ENCODE peak calls at places on chromosomes 6 and 20, in seven cellular contexts. W, T, B, D, S, X and N are unnamed samples. For H3K4me1 and H3K9me3, the result is how much of the 10 kb centered on the place peaks cover.

GRCh38 chr6:4802312-4802935 is 26.2 kb downstream of the CDYL start:
- DNase-seq in T (no peak), B (no peak), X (no peak), W (no peak), D (no peak), S (no peak), N (no peak)

GRCh38 chr20:45497971-45498494 is 17.4 kb downstream of the SPINT3 start:
- DNase-seq in S (no peak), B (no peak), X (no peak), W (peak), D (no peak), T (no peak), N (no peak)

GRCh38 chr6:20159781-20160540 is 52.3 kb downstream of the MBOAT1 start:
- DNase-seq in W (no peak), S (peak), X (no peak), D (no peak), T (no peak), B (no peak), N (no peak)

GRCh38 chr6:108838101-108838717 is 10.0 kb upstream of the ARMC2 start:
- DNase-seq in W (peak), S (peak), B (peak), T (no peak), D (no peak), X (no peak), N (peak)

GRCh38 chr20:5592823-5593761 is 157.1 kb upstream of the SHLD1 start:
- DNase-seq in W (no peak), B (no peak), T (peak), X (no peak), S (no peak), D (no peak), N (no peak)

GRCh38 chr6:318265-318890 is 26.1 kb downstream of the DUSP22 start:
- DNase-seq in W (no peak), S (no peak), D (no peak), X (no peak), B (no peak), T (no peak), N (no peak)

GRCh38 chr20:1943267-1944002 is 48.2 kb downstream of the SIRPA start:
- DNase-seq in S (no peak), D (peak), T (no peak), W (no peak), B (peak), X (no peak), N (no peak)

GRCh38 chr6:168585441-168585840 is 144.5 kb downstream of the SMOC2 start:
- DNase-seq in T (no peak), D (no peak), S (no peak), B (no peak), X (no peak), W (no peak), N (no peak)

GRCh38 chr20:20814685-20815084 is 102.2 kb upstream of the RALGAPA2 start:
- DNase-seq in D (no peak), B (peak), W (no peak), S (no peak), T (no peak), X (no peak), N (no peak)

GRCh38 chr6:90502866-90503407 is 83.9 kb downstream of the MAP3K7 start:
- DNase-seq in X (no peak), D (no peak), S (peak), B (peak), W (peak), T (no peak), N (no peak)

GRCh38 chr6:153135681-153136080 is 4.6 kb upstream of the RGS17 start:
- DNase-seq in D (no peak), X (no peak), W (no peak), T (no peak), S (no peak), B (no peak), N (no peak)

GRCh38 chr6:34894693-34895092 is 5.6 kb downstream of the ANKS1A start:
- DNase-seq in W (no peak), D (no peak), X (no peak), T (no peak), B (no peak), S (no peak), N (no peak)

GRCh38 chr6:126600258-126600916 is 260.5 kb downstream of the CENPW start:
- DNase-seq in B (no peak), X (no peak), W (no peak), D (no peak), T (no peak), S (peak), N (no peak)

GRCh38 chr6:137978252-137978896 is 111.3 kb downstream of the TNFAIP3 start:
- DNase-seq in W (peak), B (peak), X (no peak), T (no peak), S (no peak), D (no peak), N (no peak)

GRCh38 chr20:35489717-35490116 is 34.3 kb downstream of the CEP250 start:
- DNase-seq in X (no peak), B (no peak), W (no peak), D (no peak), T (no peak), S (no peak), N (no peak)

GRCh38 chr6:149586149-149586548 is 20.0 kb downstream of the GINM1 start:
- DNase-seq in B (no peak), X (no peak), T (no peak), D (no peak), W (no peak), S (no peak), N (no peak)

GRCh38 chr20:36092424-36093024 is 62.0 kb upstream of the EPB41L1 start:
- DNase-seq in B (peak), S (no peak), W (no peak), X (no peak), T (no peak), D (no peak), N (no peak)

GRCh38 chr6:22737331-22737730 is 168.0 kb downstream of the HDGFL1 start:
- DNase-seq in S (peak), W (no peak), B (peak), X (peak), T (no peak), D (peak), N (peak)

GRCh38 chr6:44558315-44559227 is 171.1 kb downstream of the CDC5L start:
- DNase-seq in D (no peak), X (no peak), S (no peak), B (no peak), W (no peak), T (no peak), N (no peak)

DNA sequence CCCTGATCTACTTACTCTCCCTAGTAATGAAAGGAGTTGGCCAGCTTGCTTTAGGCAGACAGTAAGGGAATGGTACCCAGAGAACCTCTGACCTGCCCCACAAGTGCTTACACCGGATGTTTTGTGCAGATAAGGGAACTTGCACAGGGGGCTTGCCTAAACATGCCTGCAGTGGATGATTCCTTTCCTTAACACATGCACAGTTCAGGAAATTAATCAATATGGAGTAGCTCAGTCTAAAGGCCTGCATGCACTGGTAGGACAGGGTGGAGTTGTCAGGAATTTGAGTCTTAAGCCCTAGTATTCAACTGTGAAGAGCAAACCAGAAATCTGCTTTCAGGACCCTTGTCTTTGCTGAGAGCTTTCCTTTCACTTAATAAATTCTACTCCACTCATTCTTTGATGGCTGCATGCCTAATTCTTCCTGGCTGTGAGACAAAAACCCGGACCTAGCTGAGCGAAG is 3.9 kb upstream of the TRIM38 start:
- DNase-seq in T (no peak), B (no peak), D (no peak), W (no peak), X (no peak), S (peak), N (no peak)
- H3K4me3 ChIP-seq in T (no peak), B (no peak), D (no peak), W (no peak), X (no peak), S (no peak), N (no peak)

GRCh38 chr6:52284460-52285173 is at the start of gene MCM3:
- DNase-seq in D (peak), B (peak), W (peak), X (peak), T (peak), S (peak), N (peak)

GRCh38 chr6:52286798-52287432 is 2.4 kb upstream of the MCM3 start:
- DNase-seq in S (peak), B (peak), D (peak), X (peak), T (peak), W (peak), N (peak)

GRCh38 chr6:52285174-52286068 is 879 bp upstream of the MCM3 start:
- DNase-seq in D (no peak), T (peak), S (peak), B (no peak), X (no peak), W (no peak), N (no peak)

GRCh38 chr6:52283111-52283510 is 1.4 kb downstream of the MCM3 start:
- DNase-seq in X (no peak), W (no peak), S (no peak), B (no peak), D (no peak), T (no peak), N (no peak)

DNA sequence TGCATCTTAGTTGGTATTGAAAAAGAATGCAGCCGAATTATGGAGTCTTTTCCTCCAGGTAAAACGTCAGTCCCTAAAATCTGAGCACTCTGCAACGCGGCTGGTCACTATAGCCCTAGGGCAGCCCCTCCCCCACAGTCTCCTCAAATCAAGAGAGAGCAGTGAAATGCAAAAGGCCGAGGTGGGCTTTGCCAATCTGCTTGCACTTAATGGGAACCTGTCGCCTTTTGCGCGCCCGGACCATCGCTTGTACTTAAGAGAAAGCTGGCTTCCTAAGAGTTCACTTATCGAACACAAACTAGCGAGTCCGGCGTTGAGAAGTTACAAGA is 447 bp downstream of the MCM3 start:
- DNase-seq in B (peak), W (peak), S (peak), T (peak), D (peak), X (peak), N (peak)
- H3K4me1 ChIP-seq in B (under half), W (under half), S (under half), T (under half), D (under half), X (under half), N (under half)

GRCh38 chr20:38195521-38195920 is 30.5 kb upstream of the TGM2 start:
- DNase-seq in X (no peak), W (peak), T (no peak), S (no peak), B (no peak), D (no peak), N (no peak)

GRCh38 chr20:38192323-38192885 is 27.3 kb upstream of the TGM2 start:
- DNase-seq in S (no peak), T (no peak), X (no peak), B (no peak), D (no peak), W (no peak), N (no peak)

GRCh38 chr20:38195041-38195504 is 30.0 kb upstream of the TGM2 start:
- DNase-seq in T (no peak), B (no peak), X (no peak), D (no peak), W (peak), S (no peak), N (no peak)

GRCh38 chr20:38191654-38192053 is 26.6 kb upstream of the TGM2 start:
- DNase-seq in T (no peak), D (no peak), S (peak), B (no peak), X (no peak), W (peak), N (no peak)

DNA sequence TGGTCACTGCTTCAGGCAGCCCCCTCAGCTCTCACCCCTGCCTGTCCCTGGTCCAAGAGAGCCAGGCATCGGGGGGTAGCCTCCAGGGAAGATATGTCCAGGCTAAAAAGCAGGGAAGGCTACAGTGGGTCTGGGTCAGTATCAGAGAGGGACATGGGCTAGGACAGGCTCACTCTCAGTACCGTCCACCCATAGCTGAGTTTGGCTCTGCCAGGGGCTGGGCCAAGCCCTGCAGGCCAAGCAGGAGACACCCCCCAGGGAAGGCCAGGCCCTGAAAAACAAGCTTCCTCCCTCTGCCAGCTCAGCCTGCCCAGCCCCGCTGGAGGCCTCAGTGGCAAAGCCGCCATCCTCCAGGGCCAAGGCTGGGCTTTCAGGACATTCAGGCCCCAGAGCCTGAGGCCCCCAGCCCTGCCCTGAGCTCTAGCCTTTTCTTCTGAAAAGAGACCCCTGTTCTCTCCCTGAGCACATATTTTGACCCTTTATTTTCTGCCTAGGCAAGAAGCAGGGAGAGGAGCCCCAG is 28.6 kb upstream of the TGM2 start:
- DNase-seq in D (no peak), X (no peak), W (no peak), S (no peak), T (no peak), B (no peak), N (no peak)
- H3K9me3 ChIP-seq in D (under half), X (under half), W (under half), S (under half), T (under half), B (under half), N (under half)

DNA sequence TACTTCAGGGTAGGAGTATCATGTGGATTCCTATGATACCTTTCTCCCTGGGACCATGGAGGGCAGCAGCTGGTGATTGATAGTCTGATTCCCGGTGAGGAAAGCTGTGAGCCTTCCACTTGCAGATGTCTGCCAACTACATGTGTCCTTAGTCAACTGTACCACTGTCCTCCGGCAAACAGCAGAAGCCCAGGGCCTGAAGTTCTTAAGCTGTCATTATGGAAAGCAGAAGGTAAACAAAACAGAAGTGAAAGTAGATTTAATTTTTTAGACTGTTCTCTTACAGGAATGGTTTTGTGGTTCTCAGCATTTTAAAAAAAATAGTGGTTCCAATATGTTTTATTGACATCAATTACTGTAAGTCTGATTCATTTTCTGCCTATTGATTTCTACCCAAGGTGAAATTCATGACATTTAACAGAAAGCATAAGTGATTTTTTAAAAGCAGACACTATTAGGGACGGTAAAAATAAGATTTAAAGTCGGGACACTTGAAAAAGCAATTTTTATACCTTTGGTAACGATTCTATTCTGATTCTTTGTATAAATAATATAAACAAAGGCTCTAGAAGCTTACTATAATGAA is 36.6 kb downstream of the PTPN1 start:
- DNase-seq in T (no peak), S (no peak), B (no peak), D (no peak), X (no peak), W (no peak), N (no peak)
- H3K4me3 ChIP-seq in T (no peak), S (no peak), B (no peak), D (no peak), X (no peak), W (no peak), N (no peak)